ENCODE peak calls at places on chromosomes 11 and 22, in four cellular contexts. J is epithelial cell of prostate; D is M059J; C is stimulated activated CD8-positive, alpha-beta memory T cell treated with anti-CD3 and anti-CD28 coated beads, Interleukin-4, amount 100 ng/mL, for 1 hour. G is an unnamed sample.

GRCh38 chr11:105000797-105001196 is 22.2 kb downstream of the CASP5 start:
- DNase-seq in J (no peak), D (no peak), C (peak), G (no peak)

GRCh38 chr11:70116386-70117077 is 38.4 kb downstream of the ANO1 start:
- DNase-seq in J (no peak), D (peak), C (no peak), G (no peak)

GRCh38 chr11:94801866-94802460 is 33.8 kb downstream of the AMOTL1 start:
- DNase-seq in J (no peak), D (no peak), C (no peak), G (no peak)

GRCh38 chr11:32056445-32056844 is 34.4 kb upstream of the RCN1 start:
- DNase-seq in J (no peak), D (peak), C (no peak), G (no peak)

GRCh38 chr22:22082960-22083359 is 100.4 kb upstream of the TOP3B start:
- DNase-seq in J (no peak), D (no peak), C (no peak), G (no peak)

GRCh38 chr22:47107431-47107830 is 345.0 kb downstream of the TBC1D22A start:
- DNase-seq in J (peak), D (peak), C (no peak), G (peak)

GRCh38 chr11:33722579-33723234 is 13.5 kb downstream of the CD59 start:
- DNase-seq in J (no peak), D (peak), C (no peak), G (peak)

GRCh38 chr11:34281256-34281655 is 76.6 kb downstream of the ABTB2 start:
- DNase-seq in J (no peak), D (no peak), C (no peak), G (no peak)

GRCh38 chr22:26362471-26362870 is 66.6 kb upstream of the ASPHD2 start:
- DNase-seq in J (no peak), D (peak), C (no peak), G (no peak)

GRCh38 chr11:5690216-5690615 is 626 bp downstream of the TRIM22 start:
- DNase-seq in J (no peak), D (peak), C (no peak), G (peak)

GRCh38 chr11:66221726-66222236 is 46.7 kb upstream of the RAB1B start:
- DNase-seq in J (no peak), D (peak), C (no peak), G (no peak)

GRCh38 chr11:84853841-84854497 is 773.2 kb downstream of the DLG2 start:
- DNase-seq in J (peak), D (no peak), C (no peak), G (peak)

GRCh38 chr11:84384637-84385227 is 1098.6 kb upstream of the CCDC90B start:
- DNase-seq in J (no peak), D (peak), C (no peak), G (peak)

GRCh38 chr22:47534150-47535133 is 772.0 kb downstream of the TBC1D22A start:
- DNase-seq in J (no peak), D (no peak), C (no peak), G (no peak)

GRCh38 chr11:47305734-47306483 is 36.0 kb downstream of the MADD start:
- DNase-seq in J (no peak), D (peak), C (no peak), G (no peak)

GRCh38 chr11:30346068-30346688 is 23.3 kb downstream of the ARL14EP start:
- DNase-seq in J (no peak), D (peak), C (no peak), G (peak)

GRCh38 chr11:128680906-128681305 is 13.0 kb upstream of the FLI1 start:
- DNase-seq in J (no peak), D (no peak), C (no peak), G (no peak)

GRCh38 chr11:67648140-67648795 is 2.3 kb downstream of the ACY3 start:
- DNase-seq in J (no peak), D (peak), C (no peak), G (no peak)

GRCh38 chr11:18567081-18567480 is 21.5 kb downstream of the UEVLD start:
- DNase-seq in J (no peak), D (no peak), C (no peak), G (no peak)

GRCh38 chr11:110199184-110199981 is 97.0 kb downstream of the RDX start:
- DNase-seq in J (no peak), D (no peak), C (no peak), G (no peak)

GRCh38 chr22:24697671-24698082 is 76.8 kb downstream of the PIWIL3 start:
- DNase-seq in J (peak), D (no peak), C (no peak), G (peak)

GRCh38 chr22:18156878-18157713 is 7.1 kb downstream of the USP18 start:
- DNase-seq in J (peak), D (peak), C (no peak), G (peak)

GRCh38 chr11:68120212-68121066 is 749 bp downstream of the CHKA start:
- DNase-seq in J (no peak), D (peak), C (no peak), G (no peak)

GRCh38 chr11:44832452-44832851 is 105.7 kb downstream of the TSPAN18 start:
- DNase-seq in J (no peak), D (no peak), C (no peak), G (no peak)

GRCh38 chr11:75733346-75734107 is 15.9 kb downstream of the MOGAT2 start:
- DNase-seq in J (no peak), D (peak), C (no peak), G (no peak)

G was measured in foreskin keratinocyte.